ENCODE peak calls at places on chromosomes 4 and X, in nine cellular contexts. H, Z, S, F, K, Y, D, E and G are unnamed samples.
A peak's percentile ranks its signal among the peaks of the same experiment; 100 is the strongest.

GRCh38 chr4:172188248-172188976 is 375.2 kb downstream of the GALNTL6 start:
- DNase-seq in H (no peak), Z (no peak), S (no peak), F (no peak), K (no peak), Y (no peak), D (no peak), E (no peak), G (no peak)

GRCh38 chr4:18850763-18851331 is 829.3 kb upstream of the LCORL start:
- DNase-seq in H (no peak), Z (no peak), S (no peak), F (no peak), K (no peak), Y (no peak), D (no peak), E (no peak), G (no peak)

GRCh38 chrX:2707334-2707760 is 16.3 kb downstream of the CD99 start:
- DNase-seq in H (peak; percentile 87), Z (peak; percentile 59), S (peak; percentile 61), F (peak; percentile 32), K (peak; percentile 57), Y (peak; percentile 15), D (no peak), E (peak; percentile 55), G (peak; percentile 89)

GRCh38 chr4:52946811-52947210 is 84.7 kb downstream of the RASL11B start:
- DNase-seq in H (no peak), Z (no peak), S (no peak), F (no peak), K (no peak), Y (no peak), D (peak; percentile 52), E (no peak), G (no peak)

GRCh38 chr4:126954537-126955291 is 678.0 kb upstream of the INTU start:
- DNase-seq in H (no peak), Z (no peak), S (no peak), F (no peak), K (no peak), Y (peak; percentile 76), D (no peak), E (no peak), G (no peak)

GRCh38 chr4:111678466-111678865 is 466.8 kb upstream of the FAM241A start:
- DNase-seq in H (no peak), Z (no peak), S (no peak), F (no peak), K (no peak), Y (no peak), D (no peak), E (no peak), G (no peak)

GRCh38 chrX:132071260-132071659 is 48.2 kb downstream of the STK26 start:
- DNase-seq in H (no peak), Z (no peak), S (no peak), F (no peak), K (no peak), Y (no peak), D (peak; percentile 12), E (no peak), G (no peak)

GRCh38 chrX:16826207-16826606 is 39.9 kb downstream of the TXLNG start:
- DNase-seq in H (no peak), Z (no peak), S (no peak), F (no peak), K (no peak), Y (no peak), D (peak; percentile 55), E (no peak), G (no peak)

GRCh38 chr4:16616981-16617380 is 281.5 kb downstream of the LDB2 start:
- DNase-seq in H (no peak), Z (no peak), S (no peak), F (no peak), K (no peak), Y (no peak), D (no peak), E (no peak), G (no peak)

GRCh38 chrX:46694549-46694948 is 64.4 kb downstream of the SLC9A7 start:
- DNase-seq in H (no peak), Z (no peak), S (no peak), F (no peak), K (no peak), Y (no peak), D (no peak), E (no peak), G (no peak)

GRCh38 chr4:48400416-48400815 is 59.1 kb downstream of the SLAIN2 start:
- DNase-seq in H (no peak), Z (no peak), S (no peak), F (no peak), K (no peak), Y (no peak), D (no peak), E (no peak), G (no peak)
- H3K9me3 ChIP-seq in H (no peaks in the 10 kb centered on the region), Z (no peaks in the 10 kb centered on the region), S (no peaks in the 10 kb centered on the region), F (no peaks in the 10 kb centered on the region), K (no peaks in the 10 kb centered on the region), Y (no peaks in the 10 kb centered on the region), D (no peaks in the 10 kb centered on the region), E (no peaks in the 10 kb centered on the region), G (no peaks in the 10 kb centered on the region)

DNA sequence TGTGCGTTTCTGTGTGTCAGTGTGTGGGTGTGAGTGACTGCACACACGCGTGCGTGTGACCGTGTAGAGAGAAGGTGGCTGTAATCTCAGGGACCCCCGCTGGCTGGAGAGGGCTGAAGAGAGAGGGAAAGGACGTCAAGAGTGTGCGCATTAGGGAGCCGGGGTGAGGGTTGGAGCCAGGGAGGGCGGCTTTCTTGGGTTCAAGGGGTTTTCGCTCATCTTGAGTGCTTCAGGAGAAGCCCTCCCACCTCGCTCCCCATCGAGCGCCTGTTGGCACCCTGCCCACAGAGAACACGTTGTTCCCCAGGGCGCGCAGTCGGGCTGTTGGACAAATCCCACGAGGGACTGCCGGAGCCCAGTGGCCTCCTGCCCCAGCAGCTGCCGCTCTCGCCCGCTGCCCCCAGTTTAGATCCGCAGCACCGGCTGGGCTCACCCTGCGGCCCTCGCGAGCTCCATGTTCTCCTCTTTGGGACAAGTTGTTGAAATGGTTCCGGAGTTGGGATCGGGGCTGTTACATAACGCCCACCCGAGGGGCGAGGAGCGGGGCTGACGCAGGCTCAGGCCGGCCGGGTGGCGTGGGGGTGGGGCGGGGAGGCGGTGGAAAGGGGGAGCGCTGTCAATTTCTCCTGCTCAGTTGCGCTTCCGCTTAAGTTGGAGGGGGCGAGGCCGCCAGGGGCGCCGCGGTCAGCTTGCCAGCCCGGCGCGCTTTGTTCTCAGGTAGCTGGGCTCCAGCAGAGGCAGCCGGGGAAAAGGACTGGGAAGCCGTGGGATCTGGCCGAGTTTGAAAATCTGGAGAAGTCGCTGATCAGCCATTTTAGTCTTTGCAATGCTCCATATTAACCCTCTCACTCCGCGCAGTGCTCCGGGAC is 1.6 kb downstream of the GRIA2 start:
- DNase-seq in H (no peak), Z (no peak), S (no peak), F (no peak), K (no peak), Y (peak; percentile 89), D (peak; percentile 53), E (no peak), G (no peak)
- H3K27me3 ChIP-seq in H (peaks cover 57% of the 10 kb centered on the region), Z (peaks cover 34% of the 10 kb centered on the region), S (peaks cover 47% of the 10 kb centered on the region), F (peaks cover 26% of the 10 kb centered on the region), K (peaks cover 64% of the 10 kb centered on the region), Y (peaks cover 2% of the 10 kb centered on the region), D (peaks cover 76% of the 10 kb centered on the region), E (peaks cover 12% of the 10 kb centered on the region), G (peaks cover 51% of the 10 kb centered on the region)

DNA sequence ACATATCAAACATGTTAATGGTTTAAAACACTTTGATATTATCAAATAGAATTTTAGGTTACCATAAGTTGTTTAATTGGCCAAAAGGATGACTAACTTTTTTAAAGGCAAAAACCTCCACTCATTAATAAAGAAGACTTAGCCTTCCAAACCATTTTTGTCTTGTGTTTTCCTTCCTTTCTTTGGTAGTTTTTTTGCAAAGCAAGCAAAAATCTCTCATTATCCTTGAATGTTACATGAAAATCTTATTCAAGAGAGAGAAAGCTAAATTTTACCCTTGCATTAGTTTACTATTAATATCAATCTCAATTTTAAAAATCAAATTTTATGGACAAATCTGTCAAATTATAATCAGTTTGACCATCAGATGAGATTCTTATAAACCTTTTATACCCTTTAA is 419.5 kb downstream of the SPIN4 start:
- DNase-seq in H (no peak), Z (no peak), S (no peak), F (no peak), K (no peak), Y (no peak), D (no peak), E (no peak), G (no peak)
- H3K9me3 ChIP-seq in H (no peaks in the 10 kb centered on the region), Z (peaks cover 3% of the 10 kb centered on the region), S (no peaks in the 10 kb centered on the region), F (peaks cover 5% of the 10 kb centered on the region), K (no peaks in the 10 kb centered on the region), Y (no peaks in the 10 kb centered on the region), D (peaks cover 3% of the 10 kb centered on the region), E (no peaks in the 10 kb centered on the region), G (no peaks in the 10 kb centered on the region)

DNA sequence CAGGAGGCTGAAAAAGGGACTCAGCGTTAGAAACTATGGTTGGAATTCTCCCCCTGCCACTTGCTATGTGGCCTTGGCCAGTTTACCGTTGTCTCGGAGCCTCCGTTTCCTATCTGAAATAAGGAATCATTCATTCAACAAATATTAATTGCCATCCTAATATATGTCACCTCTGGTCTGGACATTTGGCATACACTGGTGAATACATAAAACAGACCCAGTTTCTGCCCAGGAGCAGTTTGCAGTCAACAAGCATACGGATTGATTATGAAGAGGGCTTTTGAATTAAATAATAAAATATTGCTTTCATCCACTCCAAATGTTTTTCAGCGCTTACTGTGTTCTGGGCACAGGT is 7.6 kb upstream of the GSX2 start:
- DNase-seq in H (no peak), Z (no peak), S (no peak), F (no peak), K (no peak), Y (no peak), D (no peak), E (no peak), G (no peak)
- H3K27me3 ChIP-seq in H (peaks cover 53% of the 10 kb centered on the region), Z (peaks cover 16% of the 10 kb centered on the region), S (peaks cover 80% of the 10 kb centered on the region), F (peaks cover 55% of the 10 kb centered on the region), K (peaks cover 82% of the 10 kb centered on the region), Y (peaks cover 81% of the 10 kb centered on the region), D (peaks cover 67% of the 10 kb centered on the region), E (peaks cover 10% of the 10 kb centered on the region), G (no peaks in the 10 kb centered on the region)

DNA sequence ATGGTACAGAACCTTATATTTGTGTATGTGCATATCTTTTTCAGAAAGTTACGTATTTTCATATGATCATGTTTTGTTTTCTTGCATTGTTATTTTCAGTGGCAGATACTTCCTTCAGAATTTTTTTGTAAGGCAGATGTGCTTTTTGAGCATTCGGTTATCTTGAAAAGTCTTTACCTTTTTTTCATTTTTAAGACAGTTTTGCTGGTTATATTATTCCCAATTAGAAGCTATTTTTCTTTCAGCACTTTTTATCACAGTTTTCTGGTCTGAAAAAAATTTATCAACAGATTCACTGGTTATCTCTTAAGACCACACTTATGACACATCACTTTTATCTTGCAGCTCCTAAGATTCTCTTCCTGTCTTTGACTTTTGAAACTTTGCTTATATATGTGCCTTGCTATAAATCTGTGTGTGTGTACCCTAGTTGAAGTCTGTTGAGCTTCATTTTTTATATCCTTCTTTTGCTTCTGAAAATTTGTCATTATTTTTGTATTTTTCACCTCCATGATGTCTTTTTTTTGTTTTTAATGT is 53.1 kb downstream of the ZNF732 start:
- DNase-seq in H (no peak), Z (no peak), S (no peak), F (no peak), K (no peak), Y (no peak), D (no peak), E (no peak), G (no peak)
- H3K9me3 ChIP-seq in H (peaks cover 58% of the 10 kb centered on the region), Z (peaks cover 18% of the 10 kb centered on the region), S (peaks cover 100% of the 10 kb centered on the region), F (peaks cover 60% of the 10 kb centered on the region), K (peaks cover 72% of the 10 kb centered on the region), Y (peaks cover 47% of the 10 kb centered on the region), D (peaks cover 21% of the 10 kb centered on the region), E (peaks cover 29% of the 10 kb centered on the region), G (no peaks in the 10 kb centered on the region)

GRCh38 chr4:146654648-146654975 is 15.9 kb downstream of the POU4F2 start:
- DNase-seq in H (no peak), Z (no peak), S (no peak), F (no peak), K (no peak), Y (no peak), D (no peak), E (no peak), G (no peak)
- H3K27me3 ChIP-seq in H (peaks cover 78% of the 10 kb centered on the region), Z (peaks cover 36% of the 10 kb centered on the region), S (peaks cover 88% of the 10 kb centered on the region), F (peaks cover 78% of the 10 kb centered on the region), K (peaks cover 83% of the 10 kb centered on the region), Y (no peaks in the 10 kb centered on the region), D (peaks cover 61% of the 10 kb centered on the region), E (peaks cover 4% of the 10 kb centered on the region), G (peaks cover 55% of the 10 kb centered on the region)